ENCODE peak calls at places on chromosomes 13 and 19, in eight cellular contexts. One of them, this sample, is unnamed. For H3K4me1, the result is how much of the 10 kb centered on the place peaks cover.

GRCh38 chr19:35757231-35757748 is 461 bp upstream of the HSPB6 start:
- DNase-seq in HAP-1: no peak
- DNase-seq in naive thymus-derived CD4-positive, alpha-beta T cell: no peak
- DNase-seq in hepatocyte: peak
- DNase-seq in fibroblast of lung: peak
- DNase-seq in cardiac muscle cell: peak
- DNase-seq in tibial artery: peak
- DNase-seq in lower lobe of right lung: no peak
- DNase-seq in this sample: peak

GRCh38 chr19:19420570-19421301 is 15.3 kb downstream of the GATAD2A start:
- DNase-seq in HAP-1: no peak
- DNase-seq in naive thymus-derived CD4-positive, alpha-beta T cell: no peak
- DNase-seq in hepatocyte: no peak
- DNase-seq in fibroblast of lung: peak
- DNase-seq in cardiac muscle cell: no peak
- DNase-seq in tibial artery: no peak
- DNase-seq in lower lobe of right lung: no peak
- DNase-seq in this sample: no peak

GRCh38 chr19:49916839-49917733 is 11.9 kb upstream of the ATF5 start:
- DNase-seq in HAP-1: no peak
- DNase-seq in naive thymus-derived CD4-positive, alpha-beta T cell: no peak
- DNase-seq in hepatocyte: no peak
- DNase-seq in fibroblast of lung: no peak
- DNase-seq in cardiac muscle cell: no peak
- DNase-seq in tibial artery: no peak
- DNase-seq in lower lobe of right lung: no peak
- DNase-seq in this sample: peak

GRCh38 chr19:46350029-46350757 is 3.3 kb downstream of the PPP5C start:
- DNase-seq in HAP-1: no peak
- DNase-seq in naive thymus-derived CD4-positive, alpha-beta T cell: no peak
- DNase-seq in hepatocyte: no peak
- DNase-seq in fibroblast of lung: no peak
- DNase-seq in cardiac muscle cell: no peak
- DNase-seq in tibial artery: no peak
- DNase-seq in lower lobe of right lung: no peak
- DNase-seq in this sample: no peak

GRCh38 chr13:111977184-111977516 is 89.8 kb upstream of the SOX1 start:
- DNase-seq in HAP-1: no peak
- DNase-seq in naive thymus-derived CD4-positive, alpha-beta T cell: no peak
- DNase-seq in hepatocyte: no peak
- DNase-seq in fibroblast of lung: no peak
- DNase-seq in cardiac muscle cell: no peak
- DNase-seq in tibial artery: no peak
- DNase-seq in lower lobe of right lung: no peak
- DNase-seq in this sample: no peak

GRCh38 chr19:32977269-32977668 is 5.2 kb downstream of the FAAP24 start:
- DNase-seq in HAP-1: no peak
- DNase-seq in naive thymus-derived CD4-positive, alpha-beta T cell: no peak
- DNase-seq in hepatocyte: no peak
- DNase-seq in fibroblast of lung: no peak
- DNase-seq in cardiac muscle cell: peak
- DNase-seq in tibial artery: no peak
- DNase-seq in lower lobe of right lung: no peak
- DNase-seq in this sample: no peak

GRCh38 chr19:21767065-21767800 is at the start of gene ZNF100:
- DNase-seq in HAP-1: peak
- DNase-seq in naive thymus-derived CD4-positive, alpha-beta T cell: peak
- DNase-seq in hepatocyte: peak
- DNase-seq in fibroblast of lung: peak
- DNase-seq in cardiac muscle cell: peak
- DNase-seq in tibial artery: peak
- DNase-seq in lower lobe of right lung: peak
- DNase-seq in this sample: peak

GRCh38 chr13:20721454-20722357 is 18.2 kb downstream of the IL17D start:
- DNase-seq in HAP-1: no peak
- DNase-seq in naive thymus-derived CD4-positive, alpha-beta T cell: no peak
- DNase-seq in hepatocyte: peak
- DNase-seq in fibroblast of lung: peak
- DNase-seq in cardiac muscle cell: peak
- DNase-seq in tibial artery: peak
- DNase-seq in lower lobe of right lung: no peak
- DNase-seq in this sample: peak

GRCh38 chr13:86000546-86000945 is 201.3 kb upstream of the SLITRK6 start:
- DNase-seq in HAP-1: no peak
- DNase-seq in naive thymus-derived CD4-positive, alpha-beta T cell: no peak
- DNase-seq in hepatocyte: no peak
- DNase-seq in fibroblast of lung: no peak
- DNase-seq in cardiac muscle cell: no peak
- DNase-seq in tibial artery: no peak
- DNase-seq in lower lobe of right lung: no peak
- DNase-seq in this sample: no peak

GRCh38 chr13:28856284-28856683 is 36.1 kb downstream of the MTUS2 start:
- DNase-seq in HAP-1: no peak
- DNase-seq in naive thymus-derived CD4-positive, alpha-beta T cell: no peak
- DNase-seq in hepatocyte: no peak
- DNase-seq in fibroblast of lung: no peak
- DNase-seq in cardiac muscle cell: no peak
- DNase-seq in tibial artery: no peak
- DNase-seq in lower lobe of right lung: no peak
- DNase-seq in this sample: no peak

GRCh38 chr19:14555918-14556661 is 15.8 kb downstream of the NDUFB7 start:
- DNase-seq in HAP-1: no peak
- DNase-seq in naive thymus-derived CD4-positive, alpha-beta T cell: no peak
- DNase-seq in hepatocyte: no peak
- DNase-seq in fibroblast of lung: peak
- DNase-seq in cardiac muscle cell: peak
- DNase-seq in tibial artery: no peak
- DNase-seq in lower lobe of right lung: no peak
- DNase-seq in this sample: no peak

GRCh38 chr13:31956944-31957644 is 74.5 kb upstream of the FRY start:
- DNase-seq in HAP-1: no peak
- DNase-seq in naive thymus-derived CD4-positive, alpha-beta T cell: no peak
- DNase-seq in hepatocyte: no peak
- DNase-seq in fibroblast of lung: no peak
- DNase-seq in cardiac muscle cell: no peak
- DNase-seq in tibial artery: no peak
- DNase-seq in lower lobe of right lung: no peak
- DNase-seq in this sample: no peak

GRCh38 chr13:47875206-47875605 is 125.9 kb downstream of the SUCLA2 start:
- DNase-seq in HAP-1: no peak
- DNase-seq in naive thymus-derived CD4-positive, alpha-beta T cell: no peak
- DNase-seq in hepatocyte: no peak
- DNase-seq in fibroblast of lung: no peak
- DNase-seq in cardiac muscle cell: no peak
- DNase-seq in tibial artery: no peak
- DNase-seq in lower lobe of right lung: no peak
- DNase-seq in this sample: no peak

GRCh38 chr13:34207334-34207733 is 389.4 kb downstream of the RFC3 start:
- DNase-seq in HAP-1: no peak
- DNase-seq in naive thymus-derived CD4-positive, alpha-beta T cell: no peak
- DNase-seq in hepatocyte: peak
- DNase-seq in fibroblast of lung: peak
- DNase-seq in cardiac muscle cell: peak
- DNase-seq in tibial artery: no peak
- DNase-seq in lower lobe of right lung: no peak
- DNase-seq in this sample: no peak

GRCh38 chr13:113546571-113547247 is 37.8 kb upstream of the TFDP1 start:
- DNase-seq in HAP-1: no peak
- DNase-seq in naive thymus-derived CD4-positive, alpha-beta T cell: no peak
- DNase-seq in hepatocyte: no peak
- DNase-seq in fibroblast of lung: no peak
- DNase-seq in cardiac muscle cell: no peak
- DNase-seq in tibial artery: peak
- DNase-seq in lower lobe of right lung: peak
- DNase-seq in this sample: no peak

GRCh38 chr19:56538761-56539263 is at the start of gene ZFP28:
- DNase-seq in HAP-1: peak
- DNase-seq in naive thymus-derived CD4-positive, alpha-beta T cell: no peak
- DNase-seq in hepatocyte: no peak
- DNase-seq in fibroblast of lung: no peak
- DNase-seq in cardiac muscle cell: no peak
- DNase-seq in tibial artery: peak
- DNase-seq in lower lobe of right lung: peak
- DNase-seq in this sample: no peak

GRCh38 chr13:98484289-98485219 is 92.4 kb downstream of the STK24 start:
- DNase-seq in HAP-1: peak
- DNase-seq in naive thymus-derived CD4-positive, alpha-beta T cell: no peak
- DNase-seq in hepatocyte: peak
- DNase-seq in fibroblast of lung: peak
- DNase-seq in cardiac muscle cell: peak
- DNase-seq in tibial artery: peak
- DNase-seq in lower lobe of right lung: peak
- DNase-seq in this sample: peak

GRCh38 chr19:20162821-20163220 is 4.2 kb upstream of the ZNF486 start:
- DNase-seq in HAP-1: no peak
- DNase-seq in naive thymus-derived CD4-positive, alpha-beta T cell: peak
- DNase-seq in hepatocyte: no peak
- DNase-seq in fibroblast of lung: no peak
- DNase-seq in cardiac muscle cell: no peak
- DNase-seq in tibial artery: no peak
- DNase-seq in lower lobe of right lung: no peak
- DNase-seq in this sample: no peak

GRCh38 chr19:47230122-47230920 is 678 bp downstream of the BBC3 start:
- DNase-seq in HAP-1: no peak
- DNase-seq in naive thymus-derived CD4-positive, alpha-beta T cell: peak
- DNase-seq in hepatocyte: peak
- DNase-seq in fibroblast of lung: peak
- DNase-seq in cardiac muscle cell: peak
- DNase-seq in tibial artery: peak
- DNase-seq in lower lobe of right lung: peak
- DNase-seq in this sample: peak

GRCh38 chr19:30788105-30788765 is 416.1 kb downstream of the ZNF536 start:
- DNase-seq in HAP-1: no peak
- DNase-seq in naive thymus-derived CD4-positive, alpha-beta T cell: no peak
- DNase-seq in hepatocyte: no peak
- DNase-seq in fibroblast of lung: no peak
- DNase-seq in cardiac muscle cell: no peak
- DNase-seq in tibial artery: no peak
- DNase-seq in lower lobe of right lung: no peak
- DNase-seq in this sample: no peak

GRCh38 chr19:17582613-17583012 is 27.2 kb downstream of the COLGALT1 start:
- DNase-seq in HAP-1: no peak
- DNase-seq in naive thymus-derived CD4-positive, alpha-beta T cell: no peak
- DNase-seq in hepatocyte: no peak
- DNase-seq in fibroblast of lung: no peak
- DNase-seq in cardiac muscle cell: no peak
- DNase-seq in tibial artery: no peak
- DNase-seq in lower lobe of right lung: no peak
- DNase-seq in this sample: no peak
- H3K4me1 ChIP-seq in HAP-1: under half
- H3K4me1 ChIP-seq in naive thymus-derived CD4-positive, alpha-beta T cell: under half
- H3K4me1 ChIP-seq in hepatocyte: under half
- H3K4me1 ChIP-seq in fibroblast of lung: under half
- H3K4me1 ChIP-seq in cardiac muscle cell: under half
- H3K4me1 ChIP-seq in tibial artery: under half
- H3K4me1 ChIP-seq in lower lobe of right lung: under half
- H3K4me1 ChIP-seq in this sample: under half

GRCh38 chr19:1171755-1172352 is 2.2 kb downstream of the SBNO2 start:
- DNase-seq in HAP-1: no peak
- DNase-seq in naive thymus-derived CD4-positive, alpha-beta T cell: no peak
- DNase-seq in hepatocyte: no peak
- DNase-seq in fibroblast of lung: no peak
- DNase-seq in cardiac muscle cell: no peak
- DNase-seq in tibial artery: no peak
- DNase-seq in lower lobe of right lung: peak
- DNase-seq in this sample: no peak
- H3K4me1 ChIP-seq in HAP-1: under half
- H3K4me1 ChIP-seq in naive thymus-derived CD4-positive, alpha-beta T cell: under half
- H3K4me1 ChIP-seq in hepatocyte: under half
- H3K4me1 ChIP-seq in fibroblast of lung: under half
- H3K4me1 ChIP-seq in cardiac muscle cell: under half
- H3K4me1 ChIP-seq in tibial artery: under half
- H3K4me1 ChIP-seq in lower lobe of right lung: half or more
- H3K4me1 ChIP-seq in this sample: under half

GRCh38 chr19:2047076-2047448 is 4.0 kb downstream of the MKNK2 start:
- DNase-seq in HAP-1: no peak
- DNase-seq in naive thymus-derived CD4-positive, alpha-beta T cell: no peak
- DNase-seq in hepatocyte: no peak
- DNase-seq in fibroblast of lung: no peak
- DNase-seq in cardiac muscle cell: no peak
- DNase-seq in tibial artery: no peak
- DNase-seq in lower lobe of right lung: no peak
- DNase-seq in this sample: no peak

GRCh38 chr19:2045501-2046045 is 5.5 kb downstream of the MKNK2 start:
- DNase-seq in HAP-1: no peak
- DNase-seq in naive thymus-derived CD4-positive, alpha-beta T cell: no peak
- DNase-seq in hepatocyte: peak
- DNase-seq in fibroblast of lung: no peak
- DNase-seq in cardiac muscle cell: no peak
- DNase-seq in tibial artery: no peak
- DNase-seq in lower lobe of right lung: no peak
- DNase-seq in this sample: peak

GRCh38 chr19:2044709-2045500 is 6.1 kb downstream of the MKNK2 start:
- DNase-seq in HAP-1: no peak
- DNase-seq in naive thymus-derived CD4-positive, alpha-beta T cell: no peak
- DNase-seq in hepatocyte: peak
- DNase-seq in fibroblast of lung: no peak
- DNase-seq in cardiac muscle cell: no peak
- DNase-seq in tibial artery: no peak
- DNase-seq in lower lobe of right lung: no peak
- DNase-seq in this sample: peak

GRCh38 chr19:2047449-2048103 is 3.5 kb downstream of the MKNK2 start:
- DNase-seq in HAP-1: no peak
- DNase-seq in naive thymus-derived CD4-positive, alpha-beta T cell: no peak
- DNase-seq in hepatocyte: peak
- DNase-seq in fibroblast of lung: no peak
- DNase-seq in cardiac muscle cell: no peak
- DNase-seq in tibial artery: peak
- DNase-seq in lower lobe of right lung: peak
- DNase-seq in this sample: peak

GRCh38 chr19:2046046-2046907 is 4.8 kb downstream of the MKNK2 start:
- DNase-seq in HAP-1: no peak
- DNase-seq in naive thymus-derived CD4-positive, alpha-beta T cell: no peak
- DNase-seq in hepatocyte: peak
- DNase-seq in fibroblast of lung: no peak
- DNase-seq in cardiac muscle cell: no peak
- DNase-seq in tibial artery: no peak
- DNase-seq in lower lobe of right lung: no peak
- DNase-seq in this sample: peak
- H3K4me1 ChIP-seq in HAP-1: under half
- H3K4me1 ChIP-seq in naive thymus-derived CD4-positive, alpha-beta T cell: half or more
- H3K4me1 ChIP-seq in hepatocyte: under half
- H3K4me1 ChIP-seq in fibroblast of lung: under half
- H3K4me1 ChIP-seq in cardiac muscle cell: under half
- H3K4me1 ChIP-seq in tibial artery: half or more
- H3K4me1 ChIP-seq in lower lobe of right lung: half or more
- H3K4me1 ChIP-seq in this sample: half or more

DNA sequence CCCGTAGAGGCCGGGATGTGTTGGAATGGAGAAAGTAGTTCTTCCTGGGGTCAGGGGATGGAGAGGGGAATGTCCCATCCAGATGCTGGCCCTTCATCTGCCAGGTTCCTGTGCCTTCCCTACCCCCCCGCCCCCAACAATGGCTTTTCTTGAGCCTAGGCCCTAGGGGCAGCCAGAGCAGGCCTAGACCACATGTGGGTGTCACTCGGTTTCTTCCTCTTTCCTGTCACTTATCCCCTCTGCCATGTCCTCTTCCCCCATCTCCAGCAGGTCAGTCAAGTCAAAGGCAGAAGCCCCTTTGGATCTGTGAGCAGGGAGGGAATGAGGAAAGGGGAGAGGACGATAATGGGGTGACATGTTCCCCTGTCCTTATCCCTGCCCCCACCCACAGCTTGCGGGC is 36.4 kb downstream of the LYL1 start:
- DNase-seq in HAP-1: no peak
- DNase-seq in naive thymus-derived CD4-positive, alpha-beta T cell: no peak
- DNase-seq in hepatocyte: no peak
- DNase-seq in fibroblast of lung: no peak
- DNase-seq in cardiac muscle cell: no peak
- DNase-seq in tibial artery: no peak
- DNase-seq in lower lobe of right lung: no peak
- DNase-seq in this sample: no peak
- H3K4me1 ChIP-seq in HAP-1: under half
- H3K4me1 ChIP-seq in naive thymus-derived CD4-positive, alpha-beta T cell: under half
- H3K4me1 ChIP-seq in hepatocyte: under half
- H3K4me1 ChIP-seq in fibroblast of lung: under half
- H3K4me1 ChIP-seq in cardiac muscle cell: under half
- H3K4me1 ChIP-seq in tibial artery: half or more
- H3K4me1 ChIP-seq in lower lobe of right lung: half or more
- H3K4me1 ChIP-seq in this sample: half or more

This sample was measured in gastrocnemius medialis.